ENCODE peak calls at places on chromosomes 1 and 21, in six cellular contexts. K is ovary; V is prostate gland; B is CD4-positive, alpha-beta memory T cell; L is left ventricle myocardium inferior; O is heart left ventricle. P is an unnamed sample.
A peak's percentile ranks its signal among the peaks of the same experiment; 100 is the strongest.

GRCh38 chr21:27359141-27359540 is 392.3 kb upstream of the ADAMTS5 start:
- DNase-seq in B (no peak), O (no peak), L (no peak), K (no peak), V (no peak), P (no peak)

GRCh38 chr21:14074177-14074576 is 136.6 kb downstream of the LIPI start:
- DNase-seq in K (no peak), B (no peak), V (no peak), L (no peak), O (no peak), P (no peak)

GRCh38 chr1:91335607-91336006 is 69.0 kb downstream of the HFM1 start:
- DNase-seq in K (no peak), V (no peak), O (no peak), L (no peak), B (no peak), P (no peak)

GRCh38 chr1:197770243-197770642 is 5.0 kb downstream of the DENND1B start:
- DNase-seq in B (no peak), K (no peak), V (no peak), L (no peak), O (no peak), P (no peak)

GRCh38 chr1:170321113-170321512 is 175.4 kb downstream of the NTMT2 start:
- DNase-seq in B (no peak), O (no peak), L (no peak), K (no peak), V (no peak), P (no peak)

GRCh38 chr1:160415696-160416298 is 15.4 kb downstream of the VANGL2 start:
- DNase-seq in L (no peak), K (no peak), B (no peak), V (no peak), O (no peak), P (no peak)

GRCh38 chr1:21585037-21585436 is 75.8 kb downstream of the ALPL start:
- DNase-seq in K (no peak), O (peak; percentile 60), B (no peak), L (no peak), V (no peak), P (no peak)

GRCh38 chr1:153400244-153400643 is 9.4 kb upstream of the S100A8 start:
- DNase-seq in O (no peak), K (no peak), L (no peak), B (no peak), V (no peak), P (no peak)

GRCh38 chr1:177568702-177569101 is 397.9 kb downstream of the BRINP2 start:
- DNase-seq in K (no peak), L (no peak), V (no peak), O (no peak), B (no peak), P (no peak)

GRCh38 chr1:76068953-76069561 is 5.5 kb upstream of the ST6GALNAC3 start:
- DNase-seq in V (peak; percentile 42), K (no peak), B (no peak), L (no peak), O (no peak), P (no peak)

DNA sequence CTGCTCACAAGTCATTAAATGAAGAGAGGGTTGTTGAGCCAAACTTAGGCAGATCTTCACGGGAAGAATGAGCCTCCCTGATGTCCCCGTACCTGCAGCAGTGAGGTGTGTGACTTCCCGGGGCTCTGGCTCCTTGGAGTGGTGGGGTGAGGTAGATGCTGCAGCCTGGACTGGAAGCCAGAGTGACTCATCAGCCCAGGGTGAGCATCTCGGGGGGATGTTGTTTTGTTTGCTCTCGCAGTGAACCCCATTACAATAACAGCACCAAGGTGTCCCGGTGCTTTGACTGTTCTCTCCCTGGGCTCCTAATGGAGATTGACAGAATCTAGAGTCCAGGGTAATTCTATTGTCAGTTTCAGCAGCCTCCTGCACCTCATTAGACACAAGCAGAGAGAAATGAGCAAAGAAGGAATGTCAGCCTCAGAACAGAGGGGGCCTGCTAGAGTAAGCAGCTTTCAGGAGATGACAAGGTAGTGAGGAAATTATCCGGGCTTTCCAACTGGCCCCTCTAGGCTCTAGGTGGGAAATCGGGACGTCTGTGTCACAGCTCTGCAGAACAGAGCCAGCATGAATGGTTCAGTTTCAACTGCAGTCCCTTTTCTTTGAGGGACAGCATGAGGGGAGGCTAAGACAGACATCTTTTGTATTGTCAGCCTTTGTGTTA is 36.0 kb upstream of the LRRN2 start:
- DNase-seq in L (no peak), B (no peak), V (no peak), K (no peak), O (no peak), P (no peak)
- H3K27ac ChIP-seq in L (no peak overlapping the region), B (no peak overlapping the region), V (no peak overlapping the region), K (no peak overlapping the region), O (no peak overlapping the region), P (no peak overlapping the region)

GRCh38 chr1:46152021-46152420 is 19.6 kb upstream of the PIK3R3 start:
- DNase-seq in L (no peak), K (no peak), O (no peak), V (no peak), B (no peak), P (no peak)
- H3K27ac ChIP-seq in L (no peak overlapping the region), K (no peak overlapping the region), O (no peak overlapping the region), V (no peak overlapping the region), B (no peak overlapping the region), P (no peak overlapping the region)

DNA sequence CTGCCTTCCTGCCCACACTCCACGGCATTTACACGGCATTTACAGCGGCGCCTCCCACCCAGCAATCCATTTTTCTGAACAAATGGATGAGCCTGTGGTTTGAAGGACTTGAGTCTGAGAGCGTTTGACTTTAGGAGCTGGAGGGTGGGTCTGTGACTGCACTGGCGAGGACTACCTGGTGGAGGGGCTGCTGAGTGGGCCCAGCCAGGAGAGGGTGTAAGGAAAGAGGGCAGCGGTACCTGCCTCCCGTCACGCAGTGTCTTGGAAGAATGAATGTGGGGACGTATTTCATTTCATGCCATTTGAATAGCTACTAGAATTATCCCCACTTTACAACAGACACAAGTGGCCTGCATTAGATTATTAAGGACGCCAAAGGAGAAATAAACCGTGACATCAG is 62.9 kb downstream of the B3GALT5 start:
- DNase-seq in L (no peak), O (no peak), B (no peak), K (no peak), V (no peak), P (no peak)
- H3K27ac ChIP-seq in L (peak overlapping the region; percentile 81), O (peak overlapping the region; percentile 49), B (no peak overlapping the region), K (no peak overlapping the region), V (no peak overlapping the region), P (no peak overlapping the region)

DNA sequence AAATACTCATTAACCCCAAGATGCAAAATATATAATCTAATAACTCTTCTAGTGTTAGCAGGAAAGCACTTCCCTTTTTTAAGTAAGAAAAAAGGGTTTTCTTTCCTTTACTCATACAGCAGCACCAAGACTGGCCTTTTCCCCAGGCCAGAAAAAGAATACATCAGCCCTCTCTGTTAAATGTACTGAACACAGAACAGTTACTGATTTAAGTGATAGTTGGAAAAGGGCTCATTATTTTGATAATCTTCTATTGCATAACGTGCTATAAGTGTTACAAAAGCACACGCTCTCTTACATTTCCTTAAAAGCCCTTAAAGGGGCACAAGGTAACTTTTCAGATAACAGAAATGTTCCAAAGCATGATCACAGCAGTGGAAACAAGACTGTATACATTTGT is 142.9 kb downstream of the TIAM1 start:
- DNase-seq in K (no peak), V (no peak), O (no peak), B (no peak), L (no peak), P (no peak)
- H3K27ac ChIP-seq in K (no peak overlapping the region), V (no peak overlapping the region), O (peak overlapping the region; percentile 49), B (no peak overlapping the region), L (peak overlapping the region; percentile 68), P (no peak overlapping the region)

DNA sequence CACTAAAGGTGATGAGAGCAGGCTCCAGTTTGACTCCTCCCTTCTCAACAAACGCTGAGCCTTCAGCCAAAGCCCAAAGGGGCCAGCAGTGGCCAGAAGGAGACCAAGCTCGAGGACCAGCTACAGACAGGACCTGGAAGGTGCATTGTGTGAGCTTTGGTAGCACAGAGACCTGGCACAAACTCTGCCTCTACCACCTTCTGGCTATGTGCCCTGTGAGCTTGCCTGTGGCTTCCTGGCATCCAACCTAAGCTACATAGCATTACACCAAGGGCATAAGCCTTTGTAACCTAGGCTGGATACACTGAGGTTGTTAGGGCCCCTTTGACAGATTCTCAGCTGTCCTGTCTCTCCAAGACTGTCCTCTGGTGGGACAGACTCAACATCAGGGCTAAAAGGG is 6.6 kb upstream of the VWA5B1 start:
- DNase-seq in B (no peak), O (no peak), V (no peak), K (no peak), L (no peak), P (no peak)
- H3K27ac ChIP-seq in B (no peak overlapping the region), O (no peak overlapping the region), V (no peak overlapping the region), K (no peak overlapping the region), L (no peak overlapping the region), P (no peak overlapping the region)

DNA sequence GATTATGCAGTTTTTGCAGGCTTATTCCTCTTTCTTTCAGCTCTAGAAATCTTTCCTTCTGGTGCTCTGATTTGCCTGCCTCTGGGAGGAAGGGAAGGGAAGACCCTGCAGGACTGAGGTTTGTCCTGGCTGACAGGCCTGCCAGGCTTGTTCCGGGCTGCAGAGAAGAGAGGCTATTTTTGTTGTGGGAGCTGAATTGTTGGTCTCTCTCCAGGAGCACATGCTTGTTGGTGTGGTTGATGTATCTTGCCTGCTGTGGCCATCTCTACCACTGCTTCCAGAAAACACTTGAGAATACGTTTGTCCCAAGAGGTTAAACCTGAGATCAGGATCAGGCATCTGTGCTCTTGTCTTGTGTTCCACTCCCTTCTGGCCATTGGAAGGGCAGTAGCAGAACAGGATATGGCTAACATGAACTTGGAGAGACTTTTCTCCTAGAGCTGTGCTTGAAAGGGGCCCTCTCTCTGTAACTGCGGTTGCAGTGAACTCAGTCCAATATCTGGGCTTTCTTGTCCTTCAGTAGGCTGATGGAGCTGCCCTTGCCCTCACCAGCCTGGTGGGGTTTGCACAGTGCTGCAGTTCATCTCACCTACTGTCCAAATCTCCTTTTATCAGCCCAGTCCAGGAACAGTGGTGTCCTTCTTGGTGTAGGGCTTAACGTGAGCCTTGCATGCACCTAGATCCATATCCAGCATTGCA is 21.5 kb upstream of the SLC25A34 start:
- DNase-seq in O (peak; percentile 75), L (no peak), K (no peak), B (no peak), V (no peak), P (no peak)
- H3K27ac ChIP-seq in O (peak overlapping the region; percentile 81), L (peak overlapping the region; percentile 87), K (no peak overlapping the region), B (no peak overlapping the region), V (peak overlapping the region; percentile 26), P (peak overlapping the region; percentile 29)

GRCh38 chr1:212560933-212561460 is 47.6 kb upstream of the ATF3 start:
- DNase-seq in L (no peak), K (no peak), B (no peak), O (no peak), V (no peak), P (no peak)

GRCh38 chr1:212562771-212563170 is 45.8 kb upstream of the ATF3 start:
- DNase-seq in O (no peak), K (no peak), V (no peak), L (no peak), B (no peak), P (no peak)

GRCh38 chr1:212558665-212559480 is 49.7 kb upstream of the ATF3 start:
- DNase-seq in L (peak; percentile 92), V (peak; percentile 90), K (peak; percentile 95), O (peak; percentile 93), B (peak; percentile 92), P (peak; percentile 90)

GRCh38 chr1:212559929-212560328 is 48.6 kb upstream of the ATF3 start:
- DNase-seq in B (no peak), O (no peak), L (no peak), K (peak; percentile 40), V (no peak), P (no peak)

DNA sequence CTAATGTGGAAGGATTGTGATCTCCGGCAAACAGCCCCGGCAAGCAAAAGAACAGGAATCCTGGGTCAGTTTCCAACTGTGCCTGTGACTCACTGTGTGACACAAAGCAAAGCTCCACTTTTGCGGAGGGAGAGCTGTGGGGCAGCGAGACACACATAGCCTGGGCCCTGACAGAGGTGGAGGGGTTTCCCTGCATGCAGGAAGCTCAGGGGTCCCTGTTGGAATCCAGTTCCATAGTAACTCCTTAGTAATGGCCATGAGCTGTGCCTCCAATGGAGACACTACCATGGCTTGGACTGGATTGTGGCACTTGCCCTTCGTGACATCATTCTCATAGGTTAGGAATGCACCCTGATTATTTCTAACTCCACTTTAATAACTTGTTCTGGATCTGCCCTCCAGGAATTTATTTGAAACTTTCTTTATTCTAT is 47.0 kb upstream of the ATF3 start:
- DNase-seq in K (no peak), L (no peak), V (no peak), B (no peak), O (peak; percentile 33), P (no peak)
- H3K27ac ChIP-seq in K (no peak overlapping the region), L (peak overlapping the region; percentile 66), V (peak overlapping the region; percentile 17), B (no peak overlapping the region), O (peak overlapping the region; percentile 95), P (no peak overlapping the region)